ENCODE peak calls at places on chromosomes 12 and 14, in seven cellular contexts. One of them, this sample, is unnamed.

GRCh38 chr12:95630496-95630895 is 79.2 kb upstream of the USP44 start:
- DNase-seq in CD14-positive monocyte: no peak
- DNase-seq in B cell: no peak
- DNase-seq in brain microvascular endothelial cell: no peak
- DNase-seq in body of pancreas: no peak
- DNase-seq in tibial artery: no peak
- DNase-seq in right lobe of liver: no peak
- DNase-seq in this sample: no peak

GRCh38 chr12:93762059-93762719 is 85.0 kb downstream of the CRADD start:
- DNase-seq in CD14-positive monocyte: no peak
- DNase-seq in B cell: no peak
- DNase-seq in brain microvascular endothelial cell: peak; percentile 16
- DNase-seq in body of pancreas: no peak
- DNase-seq in tibial artery: no peak
- DNase-seq in right lobe of liver: no peak
- DNase-seq in this sample: no peak

GRCh38 chr12:75747572-75747995 is 236.2 kb upstream of the KRR1 start:
- DNase-seq in CD14-positive monocyte: no peak
- DNase-seq in B cell: no peak
- DNase-seq in brain microvascular endothelial cell: peak; percentile 46
- DNase-seq in body of pancreas: no peak
- DNase-seq in tibial artery: no peak
- DNase-seq in right lobe of liver: no peak
- DNase-seq in this sample: no peak

GRCh38 chr12:93127582-93128331 is 198.7 kb upstream of the EEA1 start:
- DNase-seq in CD14-positive monocyte: peak; percentile 74
- DNase-seq in B cell: no peak
- DNase-seq in brain microvascular endothelial cell: peak; percentile 59
- DNase-seq in body of pancreas: peak; percentile 44
- DNase-seq in tibial artery: peak; percentile 84
- DNase-seq in right lobe of liver: peak; percentile 82
- DNase-seq in this sample: no peak

GRCh38 chr12:50362671-50363070 is 33.7 kb downstream of the FAM186A start:
- DNase-seq in CD14-positive monocyte: no peak
- DNase-seq in B cell: no peak
- DNase-seq in brain microvascular endothelial cell: no peak
- DNase-seq in body of pancreas: no peak
- DNase-seq in tibial artery: no peak
- DNase-seq in right lobe of liver: no peak
- DNase-seq in this sample: no peak

GRCh38 chr12:116242740-116243139 is 34.8 kb downstream of the MED13L start:
- DNase-seq in CD14-positive monocyte: no peak
- DNase-seq in B cell: no peak
- DNase-seq in brain microvascular endothelial cell: no peak
- DNase-seq in body of pancreas: no peak
- DNase-seq in tibial artery: no peak
- DNase-seq in right lobe of liver: no peak
- DNase-seq in this sample: no peak

GRCh38 chr12:12684375-12685106 is 11.4 kb downstream of the GPR19 start:
- DNase-seq in CD14-positive monocyte: no peak
- DNase-seq in B cell: no peak
- DNase-seq in brain microvascular endothelial cell: peak; percentile 37
- DNase-seq in body of pancreas: peak; percentile 23
- DNase-seq in tibial artery: no peak
- DNase-seq in right lobe of liver: no peak
- DNase-seq in this sample: peak; percentile 52

GRCh38 chr12:21509768-21510167 is 8.2 kb downstream of the GOLT1B start:
- DNase-seq in CD14-positive monocyte: no peak
- DNase-seq in B cell: no peak
- DNase-seq in brain microvascular endothelial cell: no peak
- DNase-seq in body of pancreas: no peak
- DNase-seq in tibial artery: no peak
- DNase-seq in right lobe of liver: no peak
- DNase-seq in this sample: no peak

GRCh38 chr12:123532021-123532420 is 1.5 kb downstream of the RILPL1 start:
- DNase-seq in CD14-positive monocyte: peak; percentile 64
- DNase-seq in B cell: peak; percentile 71
- DNase-seq in brain microvascular endothelial cell: no peak
- DNase-seq in body of pancreas: peak; percentile 9
- DNase-seq in tibial artery: peak; percentile 41
- DNase-seq in right lobe of liver: no peak
- DNase-seq in this sample: no peak

GRCh38 chr12:105382771-105383632 is 52.5 kb downstream of the C12orf75 start:
- DNase-seq in CD14-positive monocyte: no peak
- DNase-seq in B cell: no peak
- DNase-seq in brain microvascular endothelial cell: peak; percentile 63
- DNase-seq in body of pancreas: peak; percentile 12
- DNase-seq in tibial artery: no peak
- DNase-seq in right lobe of liver: no peak
- DNase-seq in this sample: no peak

GRCh38 chr12:89544730-89545184 is 18.9 kb upstream of the POC1B start:
- DNase-seq in CD14-positive monocyte: no peak
- DNase-seq in B cell: no peak
- DNase-seq in brain microvascular endothelial cell: peak; percentile 24
- DNase-seq in body of pancreas: peak; percentile 66
- DNase-seq in tibial artery: peak; percentile 29
- DNase-seq in right lobe of liver: peak; percentile 79
- DNase-seq in this sample: no peak

GRCh38 chr12:126362964-126363363 is 1297.7 kb downstream of the AACS start:
- DNase-seq in CD14-positive monocyte: no peak
- DNase-seq in B cell: no peak
- DNase-seq in brain microvascular endothelial cell: no peak
- DNase-seq in body of pancreas: no peak
- DNase-seq in tibial artery: no peak
- DNase-seq in right lobe of liver: no peak
- DNase-seq in this sample: no peak

GRCh38 chr12:21073822-21074460 is 57.1 kb upstream of the SLCO1B1 start:
- DNase-seq in CD14-positive monocyte: no peak
- DNase-seq in B cell: no peak
- DNase-seq in brain microvascular endothelial cell: peak; percentile 99
- DNase-seq in body of pancreas: no peak
- DNase-seq in tibial artery: no peak
- DNase-seq in right lobe of liver: peak; percentile 36
- DNase-seq in this sample: no peak

GRCh38 chr14:104209985-104210520 is 71.7 kb downstream of the KIF26A start:
- DNase-seq in CD14-positive monocyte: no peak
- DNase-seq in B cell: peak; percentile 18
- DNase-seq in brain microvascular endothelial cell: no peak
- DNase-seq in body of pancreas: no peak
- DNase-seq in tibial artery: no peak
- DNase-seq in right lobe of liver: peak; percentile 37
- DNase-seq in this sample: no peak

GRCh38 chr12:79691299-79692248 is 810 bp upstream of the PAWR start:
- DNase-seq in CD14-positive monocyte: no peak
- DNase-seq in B cell: no peak
- DNase-seq in brain microvascular endothelial cell: peak; percentile 93
- DNase-seq in body of pancreas: no peak
- DNase-seq in tibial artery: no peak
- DNase-seq in right lobe of liver: no peak
- DNase-seq in this sample: no peak

GRCh38 chr14:100822921-100823320 is 3.0 kb upstream of the MEG3 start:
- DNase-seq in CD14-positive monocyte: no peak
- DNase-seq in B cell: no peak
- DNase-seq in brain microvascular endothelial cell: no peak
- DNase-seq in body of pancreas: peak; percentile 58
- DNase-seq in tibial artery: no peak
- DNase-seq in right lobe of liver: no peak
- DNase-seq in this sample: no peak

GRCh38 chr12:68449196-68449595 is 117.0 kb upstream of the MDM1 start:
- DNase-seq in CD14-positive monocyte: no peak
- DNase-seq in B cell: no peak
- DNase-seq in brain microvascular endothelial cell: no peak
- DNase-seq in body of pancreas: no peak
- DNase-seq in tibial artery: no peak
- DNase-seq in right lobe of liver: no peak
- DNase-seq in this sample: no peak

DNA sequence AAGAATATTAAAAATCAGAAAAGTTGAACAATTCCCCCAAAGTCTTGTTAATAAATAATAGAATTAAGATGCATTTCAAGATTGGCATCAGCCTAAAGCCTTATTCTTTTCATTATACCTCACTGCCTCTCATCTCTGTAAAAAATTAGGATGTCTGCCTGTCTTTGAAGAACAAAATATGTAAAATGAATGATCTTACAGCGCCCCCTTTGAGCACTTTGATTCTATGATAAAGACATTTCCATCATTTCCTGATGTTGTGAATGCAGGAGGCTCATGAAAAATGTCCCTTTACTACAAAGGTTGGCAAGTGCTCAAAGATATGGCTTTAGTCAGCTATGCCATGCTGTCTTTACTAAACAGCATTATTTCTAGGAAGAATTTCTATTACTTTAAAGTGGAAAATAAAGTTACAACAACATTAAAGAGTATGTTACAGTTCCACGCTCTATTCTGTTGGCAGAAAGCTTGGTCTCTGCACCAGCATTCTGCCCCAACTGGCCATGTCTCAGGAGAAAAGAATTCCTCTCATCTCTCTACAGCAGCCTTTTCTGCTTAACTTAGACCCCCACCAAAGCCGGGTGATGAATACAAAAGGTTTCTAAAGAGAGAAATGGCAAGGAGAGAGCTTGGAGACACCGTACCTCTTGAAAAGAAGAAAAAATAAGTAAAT is 95.1 kb downstream of the LLPH start:
- DNase-seq in CD14-positive monocyte: no peak
- DNase-seq in B cell: no peak
- DNase-seq in brain microvascular endothelial cell: peak; percentile 64
- DNase-seq in body of pancreas: no peak
- DNase-seq in tibial artery: no peak
- DNase-seq in right lobe of liver: no peak
- DNase-seq in this sample: no peak
- TF ChIP-seq CTCF in CD14-positive monocyte: peak; percentile 47
- TF ChIP-seq CTCF in B cell: peak; percentile 23
- TF ChIP-seq CTCF in brain microvascular endothelial cell: peak; percentile 47
- TF ChIP-seq CTCF in body of pancreas: no peak
- TF ChIP-seq CTCF in tibial artery: no peak
- TF ChIP-seq CTCF in right lobe of liver: peak; percentile 5
- TF ChIP-seq CTCF in this sample: peak; percentile 34

DNA sequence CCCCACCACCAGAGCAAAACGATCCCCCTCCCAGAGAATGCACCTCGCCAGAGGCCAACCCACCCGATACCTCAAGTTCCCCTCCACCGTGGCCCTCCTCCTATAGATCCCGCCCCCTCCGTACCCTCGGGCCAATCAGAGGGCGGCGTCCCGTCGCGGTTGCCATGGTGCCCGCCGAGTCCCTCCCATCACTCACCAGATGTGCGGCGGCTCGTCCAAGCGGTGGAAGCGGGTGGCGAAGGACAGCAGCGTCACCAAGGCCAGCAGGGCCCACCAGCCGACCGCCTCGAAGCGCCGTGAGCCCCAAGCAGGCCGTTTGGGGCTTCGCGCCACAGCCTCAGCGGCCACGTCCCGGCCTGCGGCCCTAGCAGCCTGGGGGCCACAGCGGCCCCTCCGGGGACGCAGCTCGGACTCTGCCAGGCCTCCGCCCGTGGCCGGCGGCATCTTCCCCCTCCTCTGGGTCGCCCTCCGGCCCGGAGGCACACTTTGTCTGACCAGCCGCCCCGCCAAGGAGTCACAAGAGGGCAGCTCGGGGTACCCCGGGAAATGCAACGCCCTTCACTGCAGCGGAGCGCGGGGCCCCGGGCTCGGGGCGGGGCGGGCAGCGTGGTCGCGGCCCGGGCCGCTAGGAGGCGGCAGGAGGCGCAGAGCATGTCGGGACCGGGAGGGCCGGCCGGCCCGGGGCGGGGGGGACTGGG is at the start of gene POMT2:
- DNase-seq in CD14-positive monocyte: peak; percentile 94
- DNase-seq in B cell: peak; percentile 96
- DNase-seq in brain microvascular endothelial cell: peak; percentile 89
- DNase-seq in body of pancreas: peak; percentile 95
- DNase-seq in tibial artery: peak; percentile 94
- DNase-seq in right lobe of liver: peak; percentile 97
- DNase-seq in this sample: peak; percentile 91
- TF ChIP-seq CTCF in CD14-positive monocyte: peak; percentile 56
- TF ChIP-seq CTCF in B cell: peak; percentile 43
- TF ChIP-seq CTCF in brain microvascular endothelial cell: peak; percentile 21
- TF ChIP-seq CTCF in body of pancreas: peak; percentile 65
- TF ChIP-seq CTCF in tibial artery: peak; percentile 60
- TF ChIP-seq CTCF in right lobe of liver: peak; percentile 56
- TF ChIP-seq CTCF in this sample: peak; percentile 61

GRCh38 chr12:114355389-114356088 is 50.4 kb downstream of the TBX5 start:
- DNase-seq in CD14-positive monocyte: no peak
- DNase-seq in B cell: no peak
- DNase-seq in brain microvascular endothelial cell: no peak
- DNase-seq in body of pancreas: peak; percentile 10
- DNase-seq in tibial artery: no peak
- DNase-seq in right lobe of liver: no peak
- DNase-seq in this sample: no peak
- TF ChIP-seq CTCF in CD14-positive monocyte: no peak
- TF ChIP-seq CTCF in B cell: no peak
- TF ChIP-seq CTCF in brain microvascular endothelial cell: no peak
- TF ChIP-seq CTCF in body of pancreas: no peak
- TF ChIP-seq CTCF in tibial artery: no peak
- TF ChIP-seq CTCF in right lobe of liver: no peak
- TF ChIP-seq CTCF in this sample: peak; percentile 26

GRCh38 chr12:58104443-58104842 is 163.1 kb downstream of the ATP23 start:
- DNase-seq in CD14-positive monocyte: no peak
- DNase-seq in B cell: no peak
- DNase-seq in brain microvascular endothelial cell: no peak
- DNase-seq in body of pancreas: no peak
- DNase-seq in tibial artery: no peak
- DNase-seq in right lobe of liver: no peak
- DNase-seq in this sample: no peak

GRCh38 chr12:58106185-58106584 is 164.8 kb downstream of the ATP23 start:
- DNase-seq in CD14-positive monocyte: no peak
- DNase-seq in B cell: no peak
- DNase-seq in brain microvascular endothelial cell: no peak
- DNase-seq in body of pancreas: no peak
- DNase-seq in tibial artery: no peak
- DNase-seq in right lobe of liver: no peak
- DNase-seq in this sample: no peak

GRCh38 chr12:58099476-58099875 is 158.1 kb downstream of the ATP23 start:
- DNase-seq in CD14-positive monocyte: no peak
- DNase-seq in B cell: no peak
- DNase-seq in brain microvascular endothelial cell: no peak
- DNase-seq in body of pancreas: no peak
- DNase-seq in tibial artery: no peak
- DNase-seq in right lobe of liver: no peak
- DNase-seq in this sample: no peak

DNA sequence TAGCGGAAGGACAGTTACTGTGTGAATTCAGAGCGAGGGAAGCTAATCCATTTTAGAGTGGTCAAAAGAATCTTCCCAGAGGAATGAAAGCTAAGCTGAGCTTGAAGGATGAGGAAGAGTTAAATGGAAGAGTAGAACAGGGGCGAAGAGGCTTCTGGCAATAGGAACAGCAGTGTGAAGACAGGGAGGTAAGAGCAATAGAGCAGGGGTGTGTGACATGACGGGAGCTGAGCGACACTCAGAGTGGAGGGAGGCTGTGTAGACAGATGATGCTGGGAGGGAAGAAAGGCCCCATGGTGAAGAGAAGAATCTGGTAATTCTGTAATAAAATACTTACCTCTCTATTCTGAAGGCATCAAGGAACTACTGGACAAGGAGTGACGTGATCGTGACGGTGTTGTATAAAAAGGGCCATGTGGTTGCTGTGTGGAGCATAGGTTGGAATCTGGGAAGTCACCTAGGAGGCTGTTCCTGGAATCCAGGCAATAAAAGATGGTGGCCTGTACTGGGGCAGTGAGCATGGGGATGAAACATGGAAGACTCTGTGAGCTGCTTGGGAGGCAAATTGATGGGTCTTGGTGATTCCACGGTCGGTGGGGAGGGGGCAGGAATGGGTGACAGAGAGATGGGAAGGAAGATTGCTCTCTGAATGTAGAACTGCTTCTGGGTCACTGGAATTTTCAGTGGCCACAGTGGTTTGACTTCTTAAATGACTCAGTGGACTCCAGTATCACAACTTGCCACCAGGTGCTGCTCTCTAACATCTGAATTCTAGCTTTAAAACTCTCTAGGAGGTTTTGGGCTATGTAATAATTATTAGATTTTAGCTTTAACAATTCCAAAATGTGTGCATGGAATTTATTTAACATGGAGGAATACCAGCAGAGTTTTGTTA is 164.1 kb downstream of the ATP23 start:
- DNase-seq in CD14-positive monocyte: no peak
- DNase-seq in B cell: no peak
- DNase-seq in brain microvascular endothelial cell: peak; percentile 14
- DNase-seq in body of pancreas: no peak
- DNase-seq in tibial artery: no peak
- DNase-seq in right lobe of liver: no peak
- DNase-seq in this sample: no peak
- TF ChIP-seq CTCF in CD14-positive monocyte: no peak
- TF ChIP-seq CTCF in B cell: no peak
- TF ChIP-seq CTCF in brain microvascular endothelial cell: peak; percentile 55
- TF ChIP-seq CTCF in body of pancreas: no peak
- TF ChIP-seq CTCF in tibial artery: no peak
- TF ChIP-seq CTCF in right lobe of liver: no peak
- TF ChIP-seq CTCF in this sample: peak; percentile 34